ENCODE peak calls at places on chromosome 7, in nine cellular contexts. L is body of pancreas; W is iPS DF 6.9; Y is CD8-positive, alpha-beta memory T cell; U is tibial artery; H is kidney; C is OCI-LY7; P is right cardiac atrium; A is tibial nerve. M is an unnamed sample.

GRCh38 chr7:135160858-135161653 is 9.5 kb downstream of the CYREN start:
- DNase-seq in A (no peak), L (peak; percentile 13), U (no peak), P (no peak), C (peak; percentile 70), Y (no peak), W (no peak), H (no peak), M (no peak)

GRCh38 chr7:131010714-131011436 is 276.9 kb upstream of the KLF14 start:
- DNase-seq in L (no peak), P (no peak), W (no peak), U (no peak), H (no peak), Y (no peak), C (no peak), A (no peak), M (no peak)

GRCh38 chr7:104621332-104621731 is 292.9 kb downstream of the LHFPL3 start:
- DNase-seq in U (no peak), C (no peak), W (no peak), L (no peak), Y (no peak), A (no peak), P (no peak), H (no peak), M (no peak)

GRCh38 chr7:89027781-89028180 is 232.2 kb upstream of the TEX47 start:
- DNase-seq in L (no peak), W (no peak), U (no peak), H (no peak), P (no peak), Y (no peak), C (no peak), A (no peak), M (no peak)

GRCh38 chr7:19610194-19610943 is 98.5 kb downstream of the POLR1F start:
- DNase-seq in L (no peak), H (no peak), Y (no peak), U (no peak), C (no peak), A (no peak), P (no peak), W (no peak), M (no peak)

GRCh38 chr7:20268832-20269231 is 51.6 kb upstream of the MACC1 start:
- DNase-seq in H (no peak), A (no peak), Y (no peak), C (no peak), P (no peak), W (no peak), L (no peak), U (no peak), M (no peak)

GRCh38 chr7:117077658-117078057 is 124.4 kb downstream of the ST7 start:
- DNase-seq in P (no peak), Y (no peak), L (no peak), A (no peak), C (no peak), H (no peak), W (no peak), U (no peak), M (no peak)

GRCh38 chr7:69962856-69963149 is 364.5 kb downstream of the AUTS2 start:
- DNase-seq in A (no peak), W (no peak), P (no peak), C (peak; percentile 81), L (no peak), H (no peak), U (no peak), Y (no peak), M (no peak)

GRCh38 chr7:145644426-145645154 is 472.0 kb upstream of the CNTNAP2 start:
- DNase-seq in C (no peak), A (no peak), H (no peak), P (peak; percentile 30), Y (no peak), U (no peak), L (no peak), W (no peak), M (no peak)
- H3K9me3 ChIP-seq in C (no peaks in the 10 kb centered on the region), A (no peaks in the 10 kb centered on the region), H (no peaks in the 10 kb centered on the region), P (no peaks in the 10 kb centered on the region), Y (no peaks in the 10 kb centered on the region), U (peaks cover 4% of the 10 kb centered on the region), L (no peaks in the 10 kb centered on the region), W (no peaks in the 10 kb centered on the region), M (no peaks in the 10 kb centered on the region)

DNA sequence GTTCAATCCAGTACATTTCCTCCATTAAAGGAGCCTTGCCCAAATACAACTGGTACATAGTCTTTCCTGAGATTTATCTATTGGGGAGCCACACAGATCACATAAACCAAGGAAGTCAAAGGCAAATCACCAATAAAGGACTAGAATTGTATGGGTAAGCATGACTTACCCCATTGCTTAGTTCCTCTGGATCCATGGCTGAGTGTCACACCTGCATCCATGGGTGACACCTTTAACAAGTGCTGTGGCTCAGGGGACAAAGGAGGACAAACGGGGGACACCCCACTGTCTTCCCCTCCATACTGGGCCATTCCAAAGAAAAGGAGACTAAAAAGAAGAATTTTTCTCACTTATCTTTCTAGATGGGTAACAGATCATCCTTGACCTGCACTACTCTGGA is 30.4 kb downstream of the ZNF92 start:
- DNase-seq in Y (no peak), H (no peak), L (no peak), P (no peak), C (no peak), A (no peak), W (no peak), U (no peak), M (no peak)
- H3K9me3 ChIP-seq in Y (peaks cover 32% of the 10 kb centered on the region), H (peaks cover 19% of the 10 kb centered on the region), L (no peaks in the 10 kb centered on the region), P (peaks cover 6% of the 10 kb centered on the region), C (peaks cover 37% of the 10 kb centered on the region), A (peaks cover 32% of the 10 kb centered on the region), W (peaks cover 2% of the 10 kb centered on the region), U (peaks cover 48% of the 10 kb centered on the region), M (peaks cover 4% of the 10 kb centered on the region)

DNA sequence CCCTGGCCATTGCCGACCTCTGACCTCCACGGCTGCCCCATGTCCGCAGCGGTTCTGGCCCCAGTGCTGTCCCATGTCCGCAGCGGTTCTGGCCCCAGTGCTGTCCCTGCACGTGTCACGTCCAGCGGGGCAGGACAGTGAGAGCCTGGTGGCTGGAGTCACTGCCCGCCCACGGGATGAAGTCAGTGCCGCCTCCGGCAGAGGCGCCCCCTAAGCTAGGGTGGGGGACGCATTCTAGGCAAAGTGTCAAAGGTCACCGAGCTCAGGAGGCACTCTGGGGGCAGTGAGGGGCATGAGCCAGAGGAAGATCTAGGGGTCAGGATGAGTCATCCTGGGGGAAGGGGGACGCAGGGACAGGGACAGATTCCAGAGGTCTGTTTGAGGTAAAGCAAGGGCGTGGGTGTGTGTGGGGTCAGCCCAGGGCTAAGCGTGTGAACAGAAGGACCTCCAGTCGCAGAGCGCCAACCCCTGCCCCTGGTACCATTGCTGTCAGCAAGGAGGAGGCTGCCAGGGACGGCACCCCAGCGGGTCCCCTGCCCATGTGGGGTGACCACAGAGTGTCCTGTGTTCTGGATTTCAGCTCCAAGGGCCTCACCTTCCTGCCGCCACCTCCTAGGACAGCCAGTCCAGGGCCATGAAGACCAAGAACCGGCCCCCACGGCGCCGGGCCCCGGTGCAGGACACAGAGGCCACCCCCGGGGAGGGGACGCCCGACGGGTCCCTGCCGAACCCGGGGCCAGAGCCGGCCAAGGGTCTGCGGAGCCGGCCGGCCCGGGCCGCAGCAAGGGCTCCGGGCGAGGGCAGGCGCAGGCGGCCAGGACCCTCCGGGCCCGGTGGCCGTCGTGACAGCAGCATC is 665 bp downstream of the BHLHA15 start:
- DNase-seq in A (no peak), C (no peak), U (peak; percentile 17), P (peak; percentile 43), H (peak; percentile 78), L (peak; percentile 60), Y (no peak), W (no peak), M (no peak)
- H3K9me3 ChIP-seq in A (no peaks in the 10 kb centered on the region), C (no peaks in the 10 kb centered on the region), U (no peaks in the 10 kb centered on the region), P (no peaks in the 10 kb centered on the region), H (no peaks in the 10 kb centered on the region), L (no peaks in the 10 kb centered on the region), Y (no peaks in the 10 kb centered on the region), W (no peaks in the 10 kb centered on the region), M (no peaks in the 10 kb centered on the region)

GRCh38 chr7:74230446-74231231 is 20.8 kb downstream of the LAT2 start:
- DNase-seq in U (no peak), L (no peak), A (no peak), W (no peak), P (no peak), C (peak; percentile 68), Y (no peak), H (no peak), M (no peak)
- H3K9me3 ChIP-seq in U (no peaks in the 10 kb centered on the region), L (no peaks in the 10 kb centered on the region), A (no peaks in the 10 kb centered on the region), W (no peaks in the 10 kb centered on the region), P (no peaks in the 10 kb centered on the region), C (no peaks in the 10 kb centered on the region), Y (no peaks in the 10 kb centered on the region), H (no peaks in the 10 kb centered on the region), M (no peaks in the 10 kb centered on the region)

DNA sequence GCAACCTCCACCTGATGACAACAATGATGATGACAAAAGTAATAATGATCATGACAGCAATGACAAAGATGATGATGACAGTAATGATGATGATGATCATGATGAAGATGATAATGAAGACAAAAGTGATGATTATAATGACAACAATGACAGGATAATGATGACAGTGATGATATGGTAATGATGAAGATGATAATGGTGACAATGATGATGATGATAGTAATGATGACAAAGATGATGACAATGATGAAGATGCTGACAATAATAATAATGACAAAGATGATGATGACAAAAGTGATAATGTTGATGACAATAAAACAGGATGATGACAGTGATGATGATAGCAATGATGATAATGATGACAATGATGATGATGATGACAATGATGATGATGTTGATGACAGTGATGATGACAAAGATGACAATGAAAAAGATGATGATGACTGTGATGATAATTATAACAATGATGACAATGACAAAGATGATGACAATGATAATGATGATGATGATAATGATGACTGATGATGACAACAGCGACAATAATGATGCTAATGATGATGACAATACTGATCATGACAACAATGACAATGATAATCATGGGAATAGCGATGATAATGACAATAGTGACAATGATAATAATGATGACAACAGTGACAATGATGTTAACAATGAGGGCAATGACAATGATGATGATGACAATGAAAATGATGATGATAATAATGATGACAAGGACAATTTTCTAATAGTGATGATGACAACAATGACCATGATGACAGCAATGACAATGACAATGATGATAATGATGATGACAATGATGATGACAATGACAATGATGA is 1106.5 kb upstream of the AUTS2 start:
- DNase-seq in L (no peak), C (no peak), H (no peak), Y (no peak), P (no peak), U (no peak), A (no peak), W (no peak), M (no peak)
- H3K9me3 ChIP-seq in L (no peaks in the 10 kb centered on the region), C (no peaks in the 10 kb centered on the region), H (no peaks in the 10 kb centered on the region), Y (no peaks in the 10 kb centered on the region), P (no peaks in the 10 kb centered on the region), U (no peaks in the 10 kb centered on the region), A (no peaks in the 10 kb centered on the region), W (peaks cover 19% of the 10 kb centered on the region), M (no peaks in the 10 kb centered on the region)